ENCODE peak calls at places on chromosome 10, in nine cellular contexts. One of them, this sample, is unnamed.

GRCh38 chr10:103649654-103650423 is 156.3 kb downstream of the NEURL1 start:
- DNase-seq in stimulated activated CD4-positive, alpha-beta T cell treated with anti-CD3 and anti-CD28 coated beads, Interleukin-2, amount 100 ng/mL, for 48 hours: no peak
- DNase-seq in kidney: no peak
- DNase-seq in CD8-positive, alpha-beta memory T cell: no peak
- DNase-seq in neural progenitor cell: no peak
- DNase-seq in dorsolateral prefrontal cortex: no peak
- DNase-seq in H9: no peak
- DNase-seq in NCI-H1694: no peak
- DNase-seq in myocyte: no peak
- DNase-seq in this sample: no peak

GRCh38 chr10:132796846-132797245 is 10.9 kb upstream of the NKX6-2 start:
- DNase-seq in stimulated activated CD4-positive, alpha-beta T cell treated with anti-CD3 and anti-CD28 coated beads, Interleukin-2, amount 100 ng/mL, for 48 hours: no peak
- DNase-seq in kidney: no peak
- DNase-seq in CD8-positive, alpha-beta memory T cell: no peak
- DNase-seq in neural progenitor cell: no peak
- DNase-seq in dorsolateral prefrontal cortex: no peak
- DNase-seq in H9: no peak
- DNase-seq in NCI-H1694: no peak
- DNase-seq in myocyte: no peak
- DNase-seq in this sample: no peak

GRCh38 chr10:14667748-14668147 is 106.9 kb downstream of the FAM107B start:
- DNase-seq in stimulated activated CD4-positive, alpha-beta T cell treated with anti-CD3 and anti-CD28 coated beads, Interleukin-2, amount 100 ng/mL, for 48 hours: no peak
- DNase-seq in kidney: no peak
- DNase-seq in CD8-positive, alpha-beta memory T cell: no peak
- DNase-seq in neural progenitor cell: no peak
- DNase-seq in dorsolateral prefrontal cortex: no peak
- DNase-seq in H9: no peak
- DNase-seq in NCI-H1694: no peak
- DNase-seq in myocyte: no peak
- DNase-seq in this sample: no peak

GRCh38 chr10:14302035-14302434 is 28.7 kb downstream of the FRMD4A start:
- DNase-seq in stimulated activated CD4-positive, alpha-beta T cell treated with anti-CD3 and anti-CD28 coated beads, Interleukin-2, amount 100 ng/mL, for 48 hours: no peak
- DNase-seq in kidney: no peak
- DNase-seq in CD8-positive, alpha-beta memory T cell: no peak
- DNase-seq in neural progenitor cell: peak; percentile 20
- DNase-seq in dorsolateral prefrontal cortex: no peak
- DNase-seq in H9: no peak
- DNase-seq in NCI-H1694: no peak
- DNase-seq in myocyte: peak; percentile 48
- DNase-seq in this sample: no peak

GRCh38 chr10:126598009-126598408 is 72.5 kb downstream of the C10orf90 start:
- DNase-seq in stimulated activated CD4-positive, alpha-beta T cell treated with anti-CD3 and anti-CD28 coated beads, Interleukin-2, amount 100 ng/mL, for 48 hours: peak; percentile 9
- DNase-seq in kidney: no peak
- DNase-seq in CD8-positive, alpha-beta memory T cell: no peak
- DNase-seq in neural progenitor cell: peak; percentile 66
- DNase-seq in dorsolateral prefrontal cortex: peak; percentile 67
- DNase-seq in H9: peak; percentile 74
- DNase-seq in NCI-H1694: peak; percentile 4
- DNase-seq in myocyte: peak; percentile 53
- DNase-seq in this sample: peak; percentile 89

GRCh38 chr10:24351883-24352778 is 143.2 kb downstream of the KIAA1217 start:
- DNase-seq in stimulated activated CD4-positive, alpha-beta T cell treated with anti-CD3 and anti-CD28 coated beads, Interleukin-2, amount 100 ng/mL, for 48 hours: no peak
- DNase-seq in kidney: no peak
- DNase-seq in CD8-positive, alpha-beta memory T cell: no peak
- DNase-seq in neural progenitor cell: peak; percentile 78
- DNase-seq in dorsolateral prefrontal cortex: no peak
- DNase-seq in H9: no peak
- DNase-seq in NCI-H1694: no peak
- DNase-seq in myocyte: no peak
- DNase-seq in this sample: no peak

GRCh38 chr10:108904163-108904878 is 1019.0 kb downstream of the XPNPEP1 start:
- DNase-seq in stimulated activated CD4-positive, alpha-beta T cell treated with anti-CD3 and anti-CD28 coated beads, Interleukin-2, amount 100 ng/mL, for 48 hours: no peak
- DNase-seq in kidney: no peak
- DNase-seq in CD8-positive, alpha-beta memory T cell: no peak
- DNase-seq in neural progenitor cell: no peak
- DNase-seq in dorsolateral prefrontal cortex: no peak
- DNase-seq in H9: no peak
- DNase-seq in NCI-H1694: peak; percentile 10
- DNase-seq in myocyte: peak; percentile 11
- DNase-seq in this sample: no peak

GRCh38 chr10:72525277-72525676 is 100.6 kb downstream of the MICU1 start:
- DNase-seq in stimulated activated CD4-positive, alpha-beta T cell treated with anti-CD3 and anti-CD28 coated beads, Interleukin-2, amount 100 ng/mL, for 48 hours: no peak
- DNase-seq in kidney: no peak
- DNase-seq in CD8-positive, alpha-beta memory T cell: no peak
- DNase-seq in neural progenitor cell: no peak
- DNase-seq in dorsolateral prefrontal cortex: no peak
- DNase-seq in H9: no peak
- DNase-seq in NCI-H1694: no peak
- DNase-seq in myocyte: peak; percentile 38
- DNase-seq in this sample: no peak

GRCh38 chr10:47406870-47407648 is 23.0 kb upstream of the ZNF488 start:
- DNase-seq in stimulated activated CD4-positive, alpha-beta T cell treated with anti-CD3 and anti-CD28 coated beads, Interleukin-2, amount 100 ng/mL, for 48 hours: no peak
- DNase-seq in kidney: peak; percentile 64
- DNase-seq in CD8-positive, alpha-beta memory T cell: no peak
- DNase-seq in neural progenitor cell: no peak
- DNase-seq in dorsolateral prefrontal cortex: no peak
- DNase-seq in H9: peak; percentile 36
- DNase-seq in NCI-H1694: no peak
- DNase-seq in myocyte: peak; percentile 49
- DNase-seq in this sample: peak; percentile 77

GRCh38 chr10:73974309-73974946 is 23.5 kb upstream of the VCL start:
- DNase-seq in stimulated activated CD4-positive, alpha-beta T cell treated with anti-CD3 and anti-CD28 coated beads, Interleukin-2, amount 100 ng/mL, for 48 hours: no peak
- DNase-seq in kidney: no peak
- DNase-seq in CD8-positive, alpha-beta memory T cell: peak; percentile 23
- DNase-seq in neural progenitor cell: no peak
- DNase-seq in dorsolateral prefrontal cortex: no peak
- DNase-seq in H9: no peak
- DNase-seq in NCI-H1694: no peak
- DNase-seq in myocyte: no peak
- DNase-seq in this sample: no peak

GRCh38 chr10:4639960-4640359 is 186.0 kb upstream of the AKR1E2 start:
- DNase-seq in stimulated activated CD4-positive, alpha-beta T cell treated with anti-CD3 and anti-CD28 coated beads, Interleukin-2, amount 100 ng/mL, for 48 hours: no peak
- DNase-seq in kidney: no peak
- DNase-seq in CD8-positive, alpha-beta memory T cell: no peak
- DNase-seq in neural progenitor cell: no peak
- DNase-seq in dorsolateral prefrontal cortex: no peak
- DNase-seq in H9: no peak
- DNase-seq in NCI-H1694: no peak
- DNase-seq in myocyte: no peak
- DNase-seq in this sample: no peak

GRCh38 chr10:109698121-109698520 is 225.2 kb downstream of the XPNPEP1 start:
- DNase-seq in stimulated activated CD4-positive, alpha-beta T cell treated with anti-CD3 and anti-CD28 coated beads, Interleukin-2, amount 100 ng/mL, for 48 hours: no peak
- DNase-seq in kidney: no peak
- DNase-seq in CD8-positive, alpha-beta memory T cell: no peak
- DNase-seq in neural progenitor cell: no peak
- DNase-seq in dorsolateral prefrontal cortex: no peak
- DNase-seq in H9: no peak
- DNase-seq in NCI-H1694: peak; percentile 17
- DNase-seq in myocyte: peak; percentile 87
- DNase-seq in this sample: no peak

GRCh38 chr10:113179270-113179669 is 229.2 kb downstream of the TCF7L2 start:
- DNase-seq in stimulated activated CD4-positive, alpha-beta T cell treated with anti-CD3 and anti-CD28 coated beads, Interleukin-2, amount 100 ng/mL, for 48 hours: no peak
- DNase-seq in kidney: no peak
- DNase-seq in CD8-positive, alpha-beta memory T cell: no peak
- DNase-seq in neural progenitor cell: no peak
- DNase-seq in dorsolateral prefrontal cortex: peak; percentile 50
- DNase-seq in H9: no peak
- DNase-seq in NCI-H1694: no peak
- DNase-seq in myocyte: peak; percentile 40
- DNase-seq in this sample: peak; percentile 7

GRCh38 chr10:69846252-69847000 is 44.7 kb downstream of the COL13A1 start:
- DNase-seq in stimulated activated CD4-positive, alpha-beta T cell treated with anti-CD3 and anti-CD28 coated beads, Interleukin-2, amount 100 ng/mL, for 48 hours: no peak
- DNase-seq in kidney: peak; percentile 78
- DNase-seq in CD8-positive, alpha-beta memory T cell: no peak
- DNase-seq in neural progenitor cell: peak; percentile 40
- DNase-seq in dorsolateral prefrontal cortex: no peak
- DNase-seq in H9: no peak
- DNase-seq in NCI-H1694: no peak
- DNase-seq in myocyte: peak; percentile 67
- DNase-seq in this sample: peak; percentile 80

GRCh38 chr10:2772135-2772534 is 295.2 kb upstream of the PFKP start:
- DNase-seq in stimulated activated CD4-positive, alpha-beta T cell treated with anti-CD3 and anti-CD28 coated beads, Interleukin-2, amount 100 ng/mL, for 48 hours: no peak
- DNase-seq in kidney: no peak
- DNase-seq in CD8-positive, alpha-beta memory T cell: no peak
- DNase-seq in neural progenitor cell: no peak
- DNase-seq in dorsolateral prefrontal cortex: no peak
- DNase-seq in H9: no peak
- DNase-seq in NCI-H1694: no peak
- DNase-seq in myocyte: no peak
- DNase-seq in this sample: no peak

GRCh38 chr10:132273966-132274365 is 33.8 kb downstream of the STK32C start:
- DNase-seq in stimulated activated CD4-positive, alpha-beta T cell treated with anti-CD3 and anti-CD28 coated beads, Interleukin-2, amount 100 ng/mL, for 48 hours: no peak
- DNase-seq in kidney: peak; percentile 59
- DNase-seq in CD8-positive, alpha-beta memory T cell: no peak
- DNase-seq in neural progenitor cell: no peak
- DNase-seq in dorsolateral prefrontal cortex: no peak
- DNase-seq in H9: no peak
- DNase-seq in NCI-H1694: no peak
- DNase-seq in myocyte: peak; percentile 66
- DNase-seq in this sample: no peak

GRCh38 chr10:28793482-28793881 is 116.2 kb downstream of the BAMBI start:
- DNase-seq in stimulated activated CD4-positive, alpha-beta T cell treated with anti-CD3 and anti-CD28 coated beads, Interleukin-2, amount 100 ng/mL, for 48 hours: no peak
- DNase-seq in kidney: no peak
- DNase-seq in CD8-positive, alpha-beta memory T cell: no peak
- DNase-seq in neural progenitor cell: no peak
- DNase-seq in dorsolateral prefrontal cortex: no peak
- DNase-seq in H9: no peak
- DNase-seq in NCI-H1694: no peak
- DNase-seq in myocyte: no peak
- DNase-seq in this sample: no peak

GRCh38 chr10:122490786-122491680 is 29.7 kb downstream of the HTRA1 start:
- DNase-seq in stimulated activated CD4-positive, alpha-beta T cell treated with anti-CD3 and anti-CD28 coated beads, Interleukin-2, amount 100 ng/mL, for 48 hours: peak; percentile 16
- DNase-seq in kidney: peak; percentile 70
- DNase-seq in CD8-positive, alpha-beta memory T cell: peak; percentile 18
- DNase-seq in neural progenitor cell: no peak
- DNase-seq in dorsolateral prefrontal cortex: no peak
- DNase-seq in H9: no peak
- DNase-seq in NCI-H1694: no peak
- DNase-seq in myocyte: peak; percentile 68
- DNase-seq in this sample: no peak

GRCh38 chr10:13448216-13448615 is 80.6 kb downstream of the BEND7 start:
- DNase-seq in stimulated activated CD4-positive, alpha-beta T cell treated with anti-CD3 and anti-CD28 coated beads, Interleukin-2, amount 100 ng/mL, for 48 hours: no peak
- DNase-seq in kidney: no peak
- DNase-seq in CD8-positive, alpha-beta memory T cell: no peak
- DNase-seq in neural progenitor cell: no peak
- DNase-seq in dorsolateral prefrontal cortex: no peak
- DNase-seq in H9: no peak
- DNase-seq in NCI-H1694: no peak
- DNase-seq in myocyte: no peak
- DNase-seq in this sample: no peak

GRCh38 chr10:94358480-94358879 is 4.3 kb downstream of the NOC3L start:
- DNase-seq in stimulated activated CD4-positive, alpha-beta T cell treated with anti-CD3 and anti-CD28 coated beads, Interleukin-2, amount 100 ng/mL, for 48 hours: no peak
- DNase-seq in kidney: no peak
- DNase-seq in CD8-positive, alpha-beta memory T cell: no peak
- DNase-seq in neural progenitor cell: no peak
- DNase-seq in dorsolateral prefrontal cortex: no peak
- DNase-seq in H9: no peak
- DNase-seq in NCI-H1694: no peak
- DNase-seq in myocyte: peak; percentile 91
- DNase-seq in this sample: no peak

GRCh38 chr10:59434463-59435326 is 72.3 kb upstream of the FAM13C start:
- DNase-seq in stimulated activated CD4-positive, alpha-beta T cell treated with anti-CD3 and anti-CD28 coated beads, Interleukin-2, amount 100 ng/mL, for 48 hours: no peak
- DNase-seq in kidney: no peak
- DNase-seq in CD8-positive, alpha-beta memory T cell: no peak
- DNase-seq in neural progenitor cell: no peak
- DNase-seq in dorsolateral prefrontal cortex: no peak
- DNase-seq in H9: no peak
- DNase-seq in NCI-H1694: no peak
- DNase-seq in myocyte: peak; percentile 61
- DNase-seq in this sample: no peak

GRCh38 chr10:76668013-76668370 is 969.6 kb downstream of the KCNMA1 start:
- DNase-seq in stimulated activated CD4-positive, alpha-beta T cell treated with anti-CD3 and anti-CD28 coated beads, Interleukin-2, amount 100 ng/mL, for 48 hours: no peak
- DNase-seq in kidney: no peak
- DNase-seq in CD8-positive, alpha-beta memory T cell: no peak
- DNase-seq in neural progenitor cell: no peak
- DNase-seq in dorsolateral prefrontal cortex: no peak
- DNase-seq in H9: no peak
- DNase-seq in NCI-H1694: no peak
- DNase-seq in myocyte: no peak
- DNase-seq in this sample: no peak

GRCh38 chr10:22764639-22765038 is 50.3 kb upstream of the PIP4K2A start:
- DNase-seq in stimulated activated CD4-positive, alpha-beta T cell treated with anti-CD3 and anti-CD28 coated beads, Interleukin-2, amount 100 ng/mL, for 48 hours: no peak
- DNase-seq in kidney: no peak
- DNase-seq in CD8-positive, alpha-beta memory T cell: no peak
- DNase-seq in neural progenitor cell: no peak
- DNase-seq in dorsolateral prefrontal cortex: no peak
- DNase-seq in H9: no peak
- DNase-seq in NCI-H1694: no peak
- DNase-seq in myocyte: no peak
- DNase-seq in this sample: no peak

GRCh38 chr10:100347568-100348195 is 649 bp downstream of the SCD start:
- DNase-seq in stimulated activated CD4-positive, alpha-beta T cell treated with anti-CD3 and anti-CD28 coated beads, Interleukin-2, amount 100 ng/mL, for 48 hours: no peak
- DNase-seq in kidney: no peak
- DNase-seq in CD8-positive, alpha-beta memory T cell: no peak
- DNase-seq in neural progenitor cell: peak; percentile 33
- DNase-seq in dorsolateral prefrontal cortex: no peak
- DNase-seq in H9: no peak
- DNase-seq in NCI-H1694: no peak
- DNase-seq in myocyte: no peak
- DNase-seq in this sample: no peak

GRCh38 chr10:96556003-96556402 is 30.8 kb downstream of the TM9SF3 start:
- DNase-seq in stimulated activated CD4-positive, alpha-beta T cell treated with anti-CD3 and anti-CD28 coated beads, Interleukin-2, amount 100 ng/mL, for 48 hours: no peak
- DNase-seq in kidney: no peak
- DNase-seq in CD8-positive, alpha-beta memory T cell: no peak
- DNase-seq in neural progenitor cell: peak; percentile 50
- DNase-seq in dorsolateral prefrontal cortex: no peak
- DNase-seq in H9: no peak
- DNase-seq in NCI-H1694: no peak
- DNase-seq in myocyte: peak; percentile 11
- DNase-seq in this sample: peak; percentile 49

GRCh38 chr10:3239066-3239919 is 66.7 kb upstream of the PITRM1 start:
- DNase-seq in stimulated activated CD4-positive, alpha-beta T cell treated with anti-CD3 and anti-CD28 coated beads, Interleukin-2, amount 100 ng/mL, for 48 hours: peak; percentile 73
- DNase-seq in kidney: peak; percentile 87
- DNase-seq in CD8-positive, alpha-beta memory T cell: peak; percentile 48
- DNase-seq in neural progenitor cell: peak; percentile 71
- DNase-seq in dorsolateral prefrontal cortex: peak; percentile 74
- DNase-seq in H9: peak; percentile 80
- DNase-seq in NCI-H1694: peak; percentile 3
- DNase-seq in myocyte: peak; percentile 57
- DNase-seq in this sample: peak; percentile 94

GRCh38 chr10:84423729-84424128 is 95.3 kb downstream of the CCSER2 start:
- DNase-seq in stimulated activated CD4-positive, alpha-beta T cell treated with anti-CD3 and anti-CD28 coated beads, Interleukin-2, amount 100 ng/mL, for 48 hours: no peak
- DNase-seq in kidney: no peak
- DNase-seq in CD8-positive, alpha-beta memory T cell: no peak
- DNase-seq in neural progenitor cell: no peak
- DNase-seq in dorsolateral prefrontal cortex: no peak
- DNase-seq in H9: no peak
- DNase-seq in NCI-H1694: no peak
- DNase-seq in myocyte: peak; percentile 16
- DNase-seq in this sample: no peak

GRCh38 chr10:50554381-50554994 is 69.3 kb downstream of the SGMS1 start:
- DNase-seq in stimulated activated CD4-positive, alpha-beta T cell treated with anti-CD3 and anti-CD28 coated beads, Interleukin-2, amount 100 ng/mL, for 48 hours: no peak
- DNase-seq in kidney: no peak
- DNase-seq in CD8-positive, alpha-beta memory T cell: no peak
- DNase-seq in neural progenitor cell: peak; percentile 28
- DNase-seq in dorsolateral prefrontal cortex: peak; percentile 44
- DNase-seq in H9: no peak
- DNase-seq in NCI-H1694: no peak
- DNase-seq in myocyte: no peak
- DNase-seq in this sample: peak; percentile 60

GRCh38 chr10:70031215-70031614 is 21.4 kb upstream of the MACROH2A2 start:
- DNase-seq in stimulated activated CD4-positive, alpha-beta T cell treated with anti-CD3 and anti-CD28 coated beads, Interleukin-2, amount 100 ng/mL, for 48 hours: no peak
- DNase-seq in kidney: no peak
- DNase-seq in CD8-positive, alpha-beta memory T cell: no peak
- DNase-seq in neural progenitor cell: no peak
- DNase-seq in dorsolateral prefrontal cortex: no peak
- DNase-seq in H9: no peak
- DNase-seq in NCI-H1694: no peak
- DNase-seq in myocyte: no peak
- DNase-seq in this sample: no peak

GRCh38 chr10:72276421-72277339 is 3.0 kb downstream of the DDIT4 start:
- DNase-seq in stimulated activated CD4-positive, alpha-beta T cell treated with anti-CD3 and anti-CD28 coated beads, Interleukin-2, amount 100 ng/mL, for 48 hours: no peak
- DNase-seq in kidney: no peak
- DNase-seq in CD8-positive, alpha-beta memory T cell: no peak
- DNase-seq in neural progenitor cell: no peak
- DNase-seq in dorsolateral prefrontal cortex: no peak
- DNase-seq in H9: no peak
- DNase-seq in NCI-H1694: no peak
- DNase-seq in myocyte: peak; percentile 57
- DNase-seq in this sample: no peak